ENCODE peak calls at places on chromosomes 13 and 19, in eight cellular contexts. X is naive thymus-derived CD4-positive, alpha-beta T cell; K is uterus; C is CD8-positive, alpha-beta T cell; Q is stomach; U is fibroblast of lung; T is PC-3; J is neural progenitor cell. F is an unnamed sample.

GRCh38 chr19:30014770-30015169 is 72.7 kb downstream of the URI1 start:
- DNase-seq in X (no peak), K (no peak), C (no peak), Q (no peak), U (no peak), T (no peak), J (no peak), F (no peak)

GRCh38 chr19:1131718-1132552 is 28.1 kb downstream of the GPX4 start:
- DNase-seq in X (peak), K (peak), C (peak), Q (peak), U (peak), T (no peak), J (peak), F (peak)

GRCh38 chr19:2055871-2056809 is 5.1 kb upstream of the MKNK2 start:
- DNase-seq in X (no peak), K (peak), C (no peak), Q (no peak), U (peak), T (peak), J (no peak), F (no peak)

GRCh38 chr19:36097036-36097435 is 13.9 kb upstream of the OVOL3 start:
- DNase-seq in X (no peak), K (no peak), C (no peak), Q (no peak), U (no peak), T (no peak), J (peak), F (peak)

GRCh38 chr13:109812375-109812774 is 26.0 kb upstream of the IRS2 start:
- DNase-seq in X (no peak), K (no peak), C (no peak), Q (no peak), U (no peak), T (peak), J (no peak), F (no peak)

GRCh38 chr19:14363203-14364097 is 17.8 kb upstream of the ADGRE5 start:
- DNase-seq in X (no peak), K (peak), C (peak), Q (peak), U (peak), T (peak), J (peak), F (no peak)

GRCh38 chr13:29548722-29549446 is 46.6 kb downstream of the SLC7A1 start:
- DNase-seq in X (no peak), K (no peak), C (no peak), Q (no peak), U (peak), T (no peak), J (no peak), F (no peak)

GRCh38 chr13:80251403-80251802 is 89.5 kb downstream of the SPRY2 start:
- DNase-seq in X (no peak), K (no peak), C (no peak), Q (no peak), U (peak), T (peak), J (peak), F (no peak)

GRCh38 chr19:39052846-39053245 is 20.5 kb upstream of the FBXO27 start:
- DNase-seq in X (no peak), K (no peak), C (no peak), Q (no peak), U (no peak), T (no peak), J (no peak), F (peak)

DNA sequence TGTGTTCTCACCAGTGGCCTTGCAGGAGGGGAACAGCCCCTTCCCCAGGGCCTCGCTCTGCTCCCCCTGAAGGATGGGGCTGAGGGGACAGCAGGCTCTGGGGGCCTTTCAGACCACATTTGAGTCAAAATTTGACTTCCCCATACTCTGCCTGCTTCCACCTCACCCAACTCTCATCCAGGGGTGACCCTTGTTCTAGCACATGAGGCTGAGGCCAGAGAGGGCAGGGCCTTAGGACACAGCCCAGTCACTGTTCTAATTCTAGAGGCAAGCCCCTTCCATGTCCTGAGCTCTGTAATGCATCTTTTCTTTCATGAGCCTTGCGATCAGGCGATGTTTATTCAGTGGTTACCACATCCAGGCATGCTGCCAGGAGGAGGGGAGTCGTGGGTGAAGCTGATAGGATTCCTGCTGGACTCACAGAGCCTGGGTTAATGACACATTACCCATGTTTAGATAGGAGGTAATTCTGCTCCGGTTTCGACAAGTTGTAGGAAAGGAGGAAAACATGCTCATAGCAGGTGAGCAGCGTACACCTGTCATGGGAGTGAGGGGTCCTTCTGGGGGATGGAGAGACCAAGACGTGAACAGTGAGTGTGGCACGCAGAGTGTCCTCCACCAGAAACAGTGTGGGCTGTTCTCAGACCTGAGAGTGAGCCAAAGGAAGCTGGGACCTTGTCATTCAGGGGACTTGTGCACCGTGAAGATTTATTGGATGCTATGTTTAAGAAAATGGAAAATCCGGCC is 9.3 kb downstream of the RPS9 start:
- DNase-seq in X (no peak), K (peak), C (peak), Q (peak), U (peak), T (peak), J (no peak), F (peak)
- H3K27ac ChIP-seq in X (peak), K (peak), C (no peak), Q (peak), U (peak), T (peak), J (peak), F (peak)

GRCh38 chr13:40453666-40454030 is 212.8 kb downstream of the FOXO1 start:
- DNase-seq in X (no peak), K (no peak), C (no peak), Q (no peak), U (no peak), T (peak), J (no peak), F (no peak)
- H3K27ac ChIP-seq in X (no peak), K (no peak), C (no peak), Q (no peak), U (no peak), T (peak), J (no peak), F (no peak)

GRCh38 chr19:31346660-31347059 is 2.6 kb downstream of the TSHZ3 start:
- DNase-seq in X (no peak), K (no peak), C (no peak), Q (no peak), U (no peak), T (no peak), J (no peak), F (no peak)
- H3K27ac ChIP-seq in X (no peak), K (peak), C (no peak), Q (no peak), U (no peak), T (no peak), J (no peak), F (no peak)

DNA sequence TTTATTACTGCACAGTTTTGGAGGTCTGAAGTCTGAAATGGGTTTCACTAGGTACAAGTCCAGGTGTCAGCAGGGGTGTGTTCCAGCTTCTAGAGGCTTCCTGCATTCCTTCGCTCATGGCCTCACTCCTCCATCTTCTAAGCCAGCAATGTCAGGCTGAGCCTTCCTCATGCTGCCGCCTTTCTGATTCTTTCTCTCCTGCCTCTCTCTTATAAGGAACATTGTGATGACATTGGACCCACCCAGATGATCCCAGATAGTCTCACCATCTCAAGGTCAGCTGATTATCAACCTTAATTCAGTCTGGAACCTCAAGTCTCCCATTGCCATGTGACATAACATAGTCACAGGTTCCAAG is 84.7 kb downstream of the LRRC63 start:
- DNase-seq in X (no peak), K (no peak), C (no peak), Q (no peak), U (no peak), T (no peak), J (no peak), F (no peak)
- H3K27ac ChIP-seq in X (peak), K (no peak), C (peak), Q (peak), U (peak), T (peak), J (no peak), F (no peak)